ENCODE peak calls at places on chromosome 10, in six cellular contexts. E, P, K, M, S and U are unnamed samples.

GRCh38 chr10:130023454-130024230 is 59.6 kb upstream of the EBF3 start:
- DNase-seq in E (no peak), P (no peak), K (no peak), M (no peak), S (no peak), U (no peak)

GRCh38 chr10:73553316-73553715 is 37.8 kb downstream of the USP54 start:
- DNase-seq in E (no peak), P (no peak), K (no peak), M (no peak), S (no peak), U (peak; percentile 74)

GRCh38 chr10:126062132-126063032 is 166.0 kb downstream of the FANK1 start:
- DNase-seq in E (no peak), P (peak; percentile 26), K (peak; percentile 97), M (peak; percentile 96), S (no peak), U (peak; percentile 84)

GRCh38 chr10:103855424-103855823 is at the start of gene SH3PXD2A:
- DNase-seq in E (no peak), P (peak; percentile 46), K (peak; percentile 58), M (peak; percentile 82), S (peak; percentile 73), U (peak; percentile 73)

GRCh38 chr10:79112898-79113431 is 44.2 kb downstream of the ZMIZ1 start:
- DNase-seq in E (no peak), P (no peak), K (peak; percentile 94), M (peak; percentile 83), S (no peak), U (peak; percentile 91)

GRCh38 chr10:17092986-17093803 is 36.4 kb downstream of the CUBN start:
- DNase-seq in E (no peak), P (no peak), K (no peak), M (no peak), S (no peak), U (no peak)

GRCh38 chr10:110221721-110222261 is 14.4 kb downstream of the MXI1 start:
- DNase-seq in E (peak; percentile 31), P (peak; percentile 79), K (peak; percentile 95), M (peak; percentile 91), S (peak; percentile 90), U (peak; percentile 95)

GRCh38 chr10:122498521-122498920 is 37.2 kb downstream of the HTRA1 start:
- DNase-seq in E (no peak), P (no peak), K (no peak), M (no peak), S (no peak), U (peak; percentile 55)

GRCh38 chr10:30052062-30052461 is 7.3 kb downstream of the JCAD start:
- DNase-seq in E (no peak), P (no peak), K (peak; percentile 50), M (no peak), S (no peak), U (no peak)

GRCh38 chr10:70328987-70329386 is 45.2 kb upstream of the NPFFR1 start:
- DNase-seq in E (no peak), P (no peak), K (peak; percentile 40), M (no peak), S (no peak), U (no peak)

GRCh38 chr10:86693721-86694369 is 25.5 kb downstream of the LDB3 start:
- DNase-seq in E (no peak), P (no peak), K (peak; percentile 69), M (peak; percentile 78), S (peak; percentile 74), U (no peak)

GRCh38 chr10:60281331-60281730 is 108.3 kb downstream of the ANK3 start:
- DNase-seq in E (no peak), P (no peak), K (no peak), M (no peak), S (no peak), U (no peak)

GRCh38 chr10:110664483-110665420 is 20.6 kb downstream of the RBM20 start:
- DNase-seq in E (no peak), P (no peak), K (peak; percentile 95), M (no peak), S (no peak), U (peak; percentile 83)

GRCh38 chr10:125779403-125780327 is 4.0 kb upstream of the MMP21 start:
- DNase-seq in E (no peak), P (no peak), K (no peak), M (peak; percentile 59), S (peak; percentile 39), U (no peak)

GRCh38 chr10:124740374-124741280 is 3.6 kb downstream of the FAM53B start:
- DNase-seq in E (no peak), P (no peak), K (peak; percentile 59), M (no peak), S (no peak), U (peak; percentile 92)

GRCh38 chr10:78513330-78513729 is 479.7 kb downstream of the RPS24 start:
- DNase-seq in E (no peak), P (no peak), K (no peak), M (no peak), S (no peak), U (no peak)

GRCh38 chr10:17643755-17644484 is at the start of gene STAM:
- DNase-seq in E (peak; percentile 67), P (peak; percentile 88), K (peak; percentile 94), M (peak; percentile 97), S (peak; percentile 96), U (peak; percentile 90)

GRCh38 chr10:132436861-132437410 is 39.9 kb downstream of the PWWP2B start:
- DNase-seq in E (no peak), P (no peak), K (no peak), M (no peak), S (no peak), U (no peak)

GRCh38 chr10:70847666-70848360 is 32.1 kb downstream of the SGPL1 start:
- DNase-seq in E (no peak), P (no peak), K (no peak), M (no peak), S (no peak), U (no peak)

GRCh38 chr10:105803206-105803605 is 1162.1 kb downstream of the SORCS3 start:
- DNase-seq in E (no peak), P (no peak), K (no peak), M (no peak), S (no peak), U (no peak)

GRCh38 chr10:5292196-5292735 is 72.5 kb upstream of the UCN3 start:
- DNase-seq in E (no peak), P (peak; percentile 77), K (no peak), M (no peak), S (peak; percentile 78), U (no peak)

GRCh38 chr10:129972145-129972965 is 8.3 kb upstream of the EBF3 start:
- DNase-seq in E (no peak), P (no peak), K (peak; percentile 32), M (no peak), S (no peak), U (peak; percentile 63)

GRCh38 chr10:94279835-94280709 is 82.7 kb downstream of the NOC3L start:
- DNase-seq in E (peak; percentile 21), P (peak; percentile 42), K (peak; percentile 67), M (peak; percentile 85), S (peak; percentile 85), U (no peak)

GRCh38 chr10:114821915-114822770 is 563 bp downstream of the FHIP2A start:
- DNase-seq in E (no peak), P (peak; percentile 28), K (peak; percentile 54), M (peak; percentile 78), S (peak; percentile 74), U (peak; percentile 72)

GRCh38 chr10:31320598-31321211 is 1.7 kb downstream of the ZEB1 start:
- DNase-seq in E (no peak), P (peak; percentile 59), K (peak; percentile 58), M (peak; percentile 81), S (peak; percentile 73), U (peak; percentile 85)

GRCh38 chr10:46106410-46107255 is 60.6 kb upstream of the MSMB start:
- DNase-seq in E (no peak), P (no peak), K (peak; percentile 65), M (peak; percentile 89), S (peak; percentile 82), U (peak; percentile 78)

GRCh38 chr10:117152668-117153067 is 14.6 kb upstream of the VAX1 start:
- DNase-seq in E (no peak), P (no peak), K (no peak), M (no peak), S (no peak), U (no peak)

GRCh38 chr10:14688606-14689005 is 86.1 kb downstream of the FAM107B start:
- DNase-seq in E (no peak), P (no peak), K (peak; percentile 29), M (no peak), S (no peak), U (no peak)

GRCh38 chr10:97538839-97539238 is 33.7 kb upstream of the ANKRD2 start:
- DNase-seq in E (no peak), P (no peak), K (no peak), M (peak; percentile 64), S (no peak), U (peak; percentile 47)

GRCh38 chr10:119313645-119314044 is 106.3 kb downstream of the GRK5 start:
- DNase-seq in E (no peak), P (no peak), K (no peak), M (no peak), S (peak; percentile 72), U (no peak)

GRCh38 chr10:133438711-133439273 is 14.4 kb upstream of the SPRN start:
- DNase-seq in E (no peak), P (no peak), K (peak; percentile 50), M (no peak), S (peak; percentile 61), U (no peak)

GRCh38 chr10:13571541-13571940 is 15.2 kb upstream of the PRPF18 start:
- DNase-seq in E (no peak), P (no peak), K (no peak), M (no peak), S (no peak), U (no peak)

GRCh38 chr10:13716161-13717071 is 129.7 kb downstream of the PRPF18 start:
- DNase-seq in E (no peak), P (no peak), K (peak; percentile 85), M (no peak), S (no peak), U (no peak)

GRCh38 chr10:128174581-128175559 is 48.6 kb upstream of the MKI67 start:
- DNase-seq in E (no peak), P (no peak), K (no peak), M (no peak), S (no peak), U (no peak)

GRCh38 chr10:84427903-84428650 is 99.7 kb downstream of the CCSER2 start:
- DNase-seq in E (no peak), P (no peak), K (peak; percentile 8), M (no peak), S (no peak), U (no peak)

GRCh38 chr10:47330804-47331203 is 8.6 kb downstream of the GDF2 start:
- DNase-seq in E (no peak), P (no peak), K (no peak), M (peak; percentile 51), S (peak; percentile 50), U (no peak)

GRCh38 chr10:59465089-59465488 is 102.7 kb upstream of the FAM13C start:
- DNase-seq in E (no peak), P (no peak), K (peak; percentile 3), M (no peak), S (no peak), U (no peak)

GRCh38 chr10:78331391-78331922 is 297.8 kb downstream of the RPS24 start:
- DNase-seq in E (no peak), P (no peak), K (peak; percentile 67), M (no peak), S (no peak), U (peak; percentile 73)

GRCh38 chr10:29651767-29652166 is 17.0 kb upstream of the SVIL start:
- DNase-seq in E (no peak), P (no peak), K (no peak), M (no peak), S (no peak), U (no peak)